ENCODE peak calls at places on chromosomes 12 and 14, in nine cellular contexts. B is activated CD8-positive, alpha-beta T cell treated with anti-CD3 and anti-CD28 coated beads for 36 hours; X is type B pancreatic cell; V is AG04449; K is B cell; G is foreskin keratinocyte; S is GM12864; D is HFF-Myc; A is endothelial cell. F is an unnamed sample.
A peak's percentile ranks its signal among the peaks of the same experiment; 100 is the strongest.

GRCh38 chr12:132597333-132598283 is 12.8 kb downstream of the LRCOL1 start:
- DNase-seq in B (peak; percentile 52), X (no peak), V (no peak), K (no peak), G (no peak), S (no peak), D (no peak), A (no peak), F (no peak)

GRCh38 chr12:34402899-34403705 is 380.8 kb downstream of the ALG10 start:
- DNase-seq in B (no peak), X (peak; percentile 49), V (no peak), K (no peak), G (no peak), S (no peak), D (no peak), A (peak; percentile 2), F (no peak)

GRCh38 chr12:104890463-104891096 is 67.5 kb downstream of the SLC41A2 start:
- DNase-seq in B (peak; percentile 28), X (no peak), V (no peak), K (no peak), G (no peak), S (no peak), D (no peak), A (no peak), F (no peak)

GRCh38 chr12:90261283-90261682 is 552.6 kb upstream of the ATP2B1 start:
- DNase-seq in B (no peak), X (no peak), V (no peak), K (no peak), G (no peak), S (no peak), D (no peak), A (no peak), F (no peak)

GRCh38 chr14:93045211-93045674 is 70.5 kb downstream of the ITPK1 start:
- DNase-seq in B (no peak), X (no peak), V (no peak), K (no peak), G (no peak), S (no peak), D (no peak), A (no peak), F (no peak)

GRCh38 chr14:62076825-62077660 is 314.8 kb downstream of the SNAPC1 start:
- DNase-seq in B (no peak), X (no peak), V (no peak), K (no peak), G (no peak), S (no peak), D (no peak), A (no peak), F (no peak)

GRCh38 chr12:104190151-104190550 is 25.4 kb upstream of the TXNRD1 start:
- DNase-seq in B (no peak), X (no peak), V (peak; percentile 80), K (no peak), G (no peak), S (no peak), D (no peak), A (no peak), F (no peak)

GRCh38 chr12:125065021-125065752 is at the start of gene AACS:
- DNase-seq in B (peak; percentile 76), X (peak; percentile 82), V (no peak), K (peak; percentile 99), G (peak; percentile 44), S (no peak), D (no peak), A (peak; percentile 81), F (peak; percentile 36)

GRCh38 chr12:93904124-93904523 is 226.9 kb downstream of the CRADD start:
- DNase-seq in B (no peak), X (no peak), V (no peak), K (no peak), G (no peak), S (no peak), D (no peak), A (no peak), F (no peak)

GRCh38 chr12:66823857-66824570 is 145.1 kb upstream of the GRIP1 start:
- DNase-seq in B (no peak), X (no peak), V (no peak), K (no peak), G (peak; percentile 89), S (no peak), D (no peak), A (no peak), F (no peak)

GRCh38 chr14:35362911-35363374 is 41.6 kb downstream of the NFKBIA start:
- DNase-seq in B (no peak), X (no peak), V (no peak), K (no peak), G (no peak), S (no peak), D (no peak), A (no peak), F (no peak)

GRCh38 chr12:1593232-1594044 is 943 bp downstream of the FBXL14 start:
- DNase-seq in B (peak; percentile 65), X (no peak), V (no peak), K (peak; percentile 79), G (no peak), S (no peak), D (no peak), A (peak; percentile 28), F (no peak)

GRCh38 chr12:80189241-80189640 is 89.9 kb downstream of the OTOGL start:
- DNase-seq in B (no peak), X (no peak), V (peak; percentile 66), K (no peak), G (no peak), S (no peak), D (no peak), A (no peak), F (no peak)

GRCh38 chr12:53798575-53798974 is 46.8 kb upstream of the CISTR start:
- DNase-seq in B (no peak), X (no peak), V (no peak), K (no peak), G (peak; percentile 13), S (no peak), D (no peak), A (no peak), F (no peak)

DNA sequence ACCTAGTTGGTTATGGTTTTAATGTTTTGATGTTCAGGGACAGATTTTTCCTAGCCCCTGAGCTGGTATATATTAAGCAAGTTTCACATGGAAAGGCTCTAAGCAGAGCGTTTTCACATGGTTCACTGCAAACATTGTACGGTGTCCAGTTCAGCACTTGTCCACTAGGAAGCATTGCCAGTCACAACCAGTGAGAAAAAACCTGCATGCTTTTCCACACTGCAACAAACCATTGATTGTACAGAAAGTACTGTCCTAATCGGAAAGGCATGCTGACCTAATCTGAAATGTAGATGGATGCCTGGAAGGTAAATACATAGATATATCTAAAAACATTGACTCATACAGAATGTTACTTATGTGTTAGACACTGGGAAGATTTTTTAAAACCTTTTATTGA is 25.0 kb upstream of the NPAS3 start:
- DNase-seq in B (no peak), X (no peak), V (no peak), K (no peak), G (peak; percentile 51), S (no peak), D (no peak), A (no peak), F (no peak)
- TF ChIP-seq CTCF in B (no peak), X (peak; percentile 71), V (no peak), K (no peak), G (no peak), S (no peak), D (peak; percentile 7), A (no peak), F (no peak)

GRCh38 chr14:65281991-65282908 is 130.3 kb upstream of the FUT8 start:
- DNase-seq in B (peak; percentile 37), X (no peak), V (peak; percentile 72), K (peak; percentile 57), G (peak; percentile 44), S (no peak), D (no peak), A (peak; percentile 46), F (no peak)
- TF ChIP-seq CTCF in B (no peak), X (no peak), V (no peak), K (no peak), G (peak; percentile 27), S (no peak), D (no peak), A (no peak), F (no peak)

DNA sequence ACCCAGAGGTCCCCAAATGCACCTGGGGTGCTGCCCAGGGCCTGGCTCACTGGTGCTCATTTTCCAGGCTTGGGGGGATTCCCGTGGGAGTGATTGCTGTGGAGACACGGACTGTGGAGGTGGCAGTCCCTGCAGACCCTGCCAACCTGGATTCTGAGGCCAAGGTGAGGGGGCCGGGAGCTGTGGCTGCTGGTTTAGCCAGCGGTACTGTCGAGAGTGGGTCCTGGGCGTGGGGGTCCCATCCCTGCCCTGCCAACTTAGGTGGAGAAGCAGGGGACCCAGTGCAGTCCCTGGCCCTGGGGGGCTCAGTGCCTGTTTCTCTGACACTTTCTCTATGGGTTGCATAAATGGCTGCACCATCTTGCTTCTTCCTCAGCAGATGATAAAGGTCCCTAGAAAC is 50.9 kb downstream of the FOXN4 start:
- DNase-seq in B (no peak), X (no peak), V (no peak), K (no peak), G (no peak), S (no peak), D (no peak), A (no peak), F (no peak)
- TF ChIP-seq CTCF in B (no peak), X (no peak), V (no peak), K (no peak), G (no peak), S (no peak), D (no peak), A (no peak), F (no peak)

DNA sequence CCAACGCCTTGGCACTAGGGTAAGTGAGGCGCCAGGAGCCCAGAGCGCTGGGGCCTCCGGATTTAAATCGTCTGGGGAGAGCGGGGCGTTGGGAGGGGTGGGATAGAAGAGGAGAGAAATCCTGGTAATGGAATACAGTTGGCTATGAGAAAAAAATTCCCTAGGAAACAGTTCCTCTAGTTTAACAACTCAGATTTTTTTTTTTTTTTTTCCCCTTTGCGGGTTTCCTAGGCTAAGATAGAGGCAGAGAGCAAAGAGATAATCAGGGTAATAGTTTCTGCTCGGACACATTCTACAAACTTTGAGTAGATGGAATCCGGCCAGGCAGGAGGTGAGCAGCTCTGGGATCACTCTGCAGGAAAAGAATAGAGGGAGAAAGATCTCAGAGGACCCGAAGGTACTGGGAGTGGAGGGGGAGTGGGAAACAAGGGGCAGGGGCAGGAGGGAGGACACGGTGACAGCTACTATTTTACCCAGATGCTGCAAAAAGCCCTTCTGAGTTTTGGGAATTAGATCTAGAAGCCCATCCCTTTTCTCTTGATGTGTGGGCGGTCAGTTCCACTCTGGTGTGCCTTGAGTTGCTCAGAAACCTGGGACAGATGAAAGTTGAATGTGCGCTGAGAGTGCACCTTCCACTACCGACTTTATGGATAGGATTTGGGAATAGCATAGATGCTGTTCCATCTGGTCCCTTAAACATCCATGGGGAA is 439 bp downstream of the GPRC5A start:
- DNase-seq in B (no peak), X (no peak), V (no peak), K (no peak), G (no peak), S (no peak), D (no peak), A (no peak), F (no peak)
- TF ChIP-seq CTCF in B (no peak), X (no peak), V (no peak), K (no peak), G (no peak), S (no peak), D (no peak), A (no peak), F (no peak)

F was measured in omental fat pad.